ENCODE peak calls at places on chromosomes 3 and 15, in six cellular contexts. O, K, V, I, B and H are unnamed samples.

GRCh38 chr3:145557405-145557804 is 603.6 kb downstream of the PLOD2 start:
- DNase-seq in B (no peak), V (no peak), I (no peak), O (no peak), K (no peak), H (no peak)

GRCh38 chr15:68256675-68257450 is 20.7 kb upstream of the FEM1B start:
- DNase-seq in K (peak), I (no peak), B (no peak), O (peak), V (peak), H (peak)

GRCh38 chr15:43930079-43930478 is 103.3 kb downstream of the WDR76 start:
- DNase-seq in B (no peak), O (peak), V (no peak), K (no peak), I (no peak), H (no peak)

GRCh38 chr3:153829596-153830170 is 291.5 kb upstream of the ARHGEF26 start:
- DNase-seq in V (no peak), K (no peak), I (no peak), B (no peak), O (no peak), H (no peak)

GRCh38 chr3:34109846-34110245 is 311.4 kb downstream of the PDCD6IP start:
- DNase-seq in I (no peak), K (no peak), B (peak), O (no peak), V (no peak), H (no peak)

GRCh38 chr15:52071570-52071969 is 41.0 kb downstream of the BCL2L10 start:
- DNase-seq in O (no peak), V (peak), K (no peak), I (no peak), B (no peak), H (no peak)

GRCh38 chr3:143686638-143687197 is 161.6 kb downstream of the SLC9A9 start:
- DNase-seq in I (no peak), K (no peak), V (no peak), O (no peak), B (no peak), H (no peak)

GRCh38 chr15:75032391-75032790 is 9.0 kb downstream of the PPCDC start:
- DNase-seq in B (no peak), O (no peak), K (no peak), I (no peak), V (no peak), H (no peak)

GRCh38 chr3:186722457-186722856 is 5.3 kb downstream of the KNG1 start:
- DNase-seq in B (no peak), I (peak), V (peak), K (no peak), O (peak), H (no peak)

GRCh38 chr3:81352867-81353266 is 408.6 kb downstream of the GBE1 start:
- DNase-seq in K (no peak), O (no peak), V (peak), I (no peak), B (no peak), H (no peak)

GRCh38 chr3:174710622-174711021 is 148.5 kb upstream of the NAALADL2 start:
- DNase-seq in B (no peak), K (no peak), V (no peak), O (no peak), I (no peak), H (no peak)

GRCh38 chr15:78327442-78327841 is 12.7 kb upstream of the CRABP1 start:
- DNase-seq in I (no peak), V (no peak), O (no peak), K (no peak), B (no peak), H (no peak)

GRCh38 chr3:47647550-47647949 is 68.9 kb upstream of the CSPG5 start:
- DNase-seq in I (no peak), K (no peak), O (no peak), V (no peak), B (no peak), H (no peak)

GRCh38 chr15:31214864-31215489 is 111.7 kb upstream of the KLF13 start:
- DNase-seq in V (no peak), O (no peak), B (no peak), K (no peak), I (no peak), H (no peak)

GRCh38 chr3:100536093-100536492 is 43.7 kb downstream of the TMEM45A start:
- DNase-seq in O (no peak), V (peak), I (no peak), B (no peak), K (no peak), H (no peak)

GRCh38 chr15:101675015-101675414 is 22.8 kb upstream of the TM2D3 start:
- DNase-seq in K (no peak), V (no peak), B (no peak), I (no peak), O (no peak), H (no peak)

GRCh38 chr3:58473275-58473674 is 18.6 kb upstream of the KCTD6 start:
- DNase-seq in K (no peak), I (no peak), B (no peak), V (no peak), O (no peak), H (no peak)

GRCh38 chr15:55318588-55319494 is at the start of the genes PIGB and PIGBOS1:
- DNase-seq in O (peak), B (peak), K (peak), V (peak), I (peak), H (peak)
- TF ChIP-seq POLR2A in O (peak), B (peak), K (peak), V (peak), I (peak), H (peak)

DNA sequence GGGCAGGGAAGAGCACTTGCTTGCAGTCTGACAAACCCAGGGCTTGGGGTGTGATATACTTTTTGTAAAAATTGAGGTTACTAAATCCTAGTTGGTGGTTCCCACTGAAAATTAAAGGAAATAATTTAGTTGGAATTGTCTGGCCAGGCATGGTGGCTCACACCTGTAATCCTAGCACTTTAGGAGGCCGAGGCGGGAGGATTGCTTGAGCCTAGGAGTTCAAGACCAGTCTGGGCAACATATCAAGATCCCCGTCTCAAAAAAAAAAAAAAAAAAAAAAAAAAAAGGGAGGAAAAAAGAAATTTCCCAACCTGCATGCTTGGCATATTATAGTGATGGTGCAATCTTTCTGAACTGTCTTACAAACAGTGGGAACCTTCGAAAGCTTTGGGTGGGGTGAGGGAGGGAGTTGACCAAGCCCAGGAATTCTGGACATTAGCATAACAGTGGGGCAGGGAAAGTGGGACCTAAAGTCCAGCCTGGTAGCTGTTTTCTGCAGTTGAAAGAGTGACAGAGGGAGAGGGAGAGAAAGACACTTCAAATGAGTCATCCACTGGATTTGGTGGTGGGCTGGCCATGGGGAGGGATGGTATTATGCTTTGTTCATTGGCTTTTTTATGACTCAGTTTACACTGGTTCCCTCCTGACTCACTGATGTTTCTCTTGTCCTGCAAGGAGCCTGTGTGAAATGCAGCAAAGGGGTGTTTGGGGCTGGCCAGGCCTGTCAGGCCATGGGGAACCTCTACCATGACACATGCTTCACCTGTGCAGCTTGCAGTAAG is 41.1 kb downstream of the LIMD1 start:
- DNase-seq in O (no peak), B (no peak), K (no peak), I (no peak), V (peak), H (no peak)
- TF ChIP-seq TAF1 in O (no peak), B (no peak), K (no peak), I (no peak), V (no peak), H (no peak)

DNA sequence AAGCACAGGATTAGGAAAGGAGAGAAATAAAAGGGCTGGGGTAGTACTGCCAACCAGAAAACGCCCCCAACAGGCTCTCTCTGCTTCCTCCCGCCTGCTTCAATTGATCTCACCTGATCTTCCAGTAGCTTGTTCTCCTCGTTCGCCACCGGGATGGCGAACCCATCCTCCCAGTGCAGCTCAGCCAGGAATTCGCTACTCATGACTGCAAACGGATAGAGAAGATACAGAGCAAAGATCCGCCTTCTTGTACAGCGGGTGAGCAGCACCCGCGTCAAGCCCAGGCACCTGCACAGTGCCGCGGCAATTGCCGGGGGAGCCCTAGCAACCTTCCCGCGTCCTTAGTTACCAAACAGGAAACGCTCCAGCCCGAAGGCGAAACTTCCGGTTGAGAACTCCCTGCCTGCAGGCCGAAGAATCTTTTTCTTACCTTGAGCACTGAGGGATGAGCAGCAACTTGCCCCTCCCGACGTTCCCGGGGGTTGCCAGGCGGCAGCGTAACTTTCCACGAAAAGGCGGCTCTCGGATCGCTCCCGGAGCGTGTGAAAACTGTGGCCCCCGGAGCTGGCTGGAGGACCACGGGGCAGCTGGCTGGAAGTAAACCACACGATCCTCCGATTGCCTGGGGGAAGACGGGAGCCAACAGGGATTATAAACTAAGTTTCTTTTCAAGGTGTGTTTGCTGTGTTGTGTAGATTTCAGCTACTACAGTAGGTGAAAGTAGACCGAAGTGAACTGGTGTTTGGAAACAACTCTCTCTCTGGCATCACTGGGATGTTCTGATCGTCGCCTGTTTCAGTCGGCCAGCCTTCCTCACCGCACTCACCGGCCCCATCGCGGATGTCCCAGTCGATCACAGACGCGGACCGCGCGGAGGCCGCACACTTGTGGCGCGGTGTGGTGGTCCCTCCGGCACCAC is at the start of gene CCDC39:
- DNase-seq in I (peak), K (peak), V (peak), B (peak), O (peak), H (peak)
- TF ChIP-seq POLR2A in I (no peak), K (no peak), V (no peak), B (no peak), O (no peak), H (no peak)

DNA sequence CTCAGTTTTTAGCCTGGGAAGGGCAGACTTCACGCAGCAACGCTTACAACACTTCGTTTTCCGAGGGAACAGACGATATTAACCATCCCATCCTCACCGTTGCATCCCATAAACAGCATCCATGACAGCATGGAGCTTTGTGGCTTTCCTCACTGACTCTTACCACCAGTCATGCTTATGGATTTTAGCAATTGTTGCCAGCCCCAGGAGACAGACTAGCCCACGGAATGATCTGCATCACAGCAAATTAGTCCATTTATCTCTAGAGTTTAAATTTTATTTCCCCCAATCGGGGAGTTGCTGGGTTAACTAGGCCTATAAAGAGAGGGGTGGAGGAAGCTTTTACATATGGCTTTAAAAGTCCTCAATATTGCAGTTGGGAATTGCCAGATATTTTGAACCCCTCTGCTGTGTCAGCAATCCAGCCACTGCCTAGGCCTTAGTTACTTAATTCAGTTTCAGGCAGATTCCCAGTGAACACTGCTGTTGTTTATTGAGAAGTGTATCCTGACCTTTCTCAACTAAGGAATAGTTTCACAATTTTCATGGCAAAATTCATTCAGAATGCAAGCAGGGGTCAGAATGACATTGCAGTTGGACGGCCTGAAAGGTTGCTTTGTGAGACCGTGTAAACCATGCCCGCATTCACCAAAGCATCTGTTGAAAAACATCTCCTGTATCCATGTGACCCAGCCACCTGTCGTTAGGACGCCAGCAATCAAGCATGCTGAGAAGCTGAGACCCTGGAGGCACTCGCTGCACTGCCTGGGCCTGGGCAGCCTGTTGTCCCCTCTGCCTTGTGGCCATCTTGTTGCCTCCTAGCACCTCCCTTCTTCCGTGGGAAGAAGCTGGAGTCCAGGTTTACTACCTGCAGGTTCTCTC is 397.4 kb upstream of the TPM1 start:
- DNase-seq in K (no peak), B (no peak), V (peak), O (no peak), I (no peak), H (no peak)
- TF ChIP-seq TAF1 in K (no peak), B (no peak), V (no peak), O (no peak), I (no peak), H (no peak)

GRCh38 chr3:42827023-42827422 is 17.8 kb downstream of the ACKR2 start:
- DNase-seq in B (no peak), I (no peak), O (no peak), V (no peak), K (no peak), H (no peak)
- TF ChIP-seq POLR2A in B (no peak), I (no peak), O (no peak), V (no peak), K (no peak), H (no peak)

GRCh38 chr3:50221413-50222168 is 14.4 kb upstream of the GNAI2 start:
- DNase-seq in V (peak), K (no peak), O (peak), B (no peak), I (peak), H (no peak)
- TF ChIP-seq TAF1 in V (peak), K (no peak), O (no peak), B (no peak), I (no peak), H (no peak)

GRCh38 chr3:129027544-129027880 is 26.4 kb downstream of the EFCC1 start:
- DNase-seq in B (no peak), O (no peak), K (no peak), I (no peak), V (no peak), H (no peak)

GRCh38 chr3:129025108-129025507 is 24.0 kb downstream of the EFCC1 start:
- DNase-seq in I (no peak), O (no peak), B (no peak), K (no peak), V (no peak), H (no peak)

GRCh38 chr3:129025691-129026435 is 24.8 kb downstream of the EFCC1 start:
- DNase-seq in K (no peak), B (no peak), O (no peak), V (no peak), I (no peak), H (no peak)

GRCh38 chr3:129028866-129029265 is 27.8 kb downstream of the EFCC1 start:
- DNase-seq in O (no peak), K (no peak), V (no peak), I (no peak), B (no peak), H (no peak)

GRCh38 chr3:129026728-129027543 is 25.8 kb downstream of the EFCC1 start:
- DNase-seq in K (peak), I (peak), V (peak), B (peak), O (peak), H (peak)
- TF ChIP-seq POLR2A in K (peak), I (peak), V (no peak), B (peak), O (no peak), H (no peak)

GRCh38 chr3:6262035-6262434 is 598.9 kb upstream of the GRM7 start:
- DNase-seq in O (no peak), I (no peak), V (no peak), K (no peak), B (no peak), H (no peak)
- TF ChIP-seq TAF1 in O (no peak), I (no peak), V (no peak), K (no peak), B (no peak), H (no peak)

GRCh38 chr15:98952381-98952803 is 55.2 kb downstream of the PGPEP1L start:
- DNase-seq in V (no peak), K (no peak), O (no peak), B (peak), I (no peak), H (peak)
- TF ChIP-seq POLR2A in V (no peak), K (no peak), O (no peak), B (no peak), I (no peak), H (no peak)